ENCODE peak calls at places on chromosomes 5 and 9, in nine cellular contexts. Y is NCI-H526; W is effector memory CD4-positive, alpha-beta T cell; U is H54; V is activated naive CD8-positive, alpha-beta T cell treated with anti-CD3 and anti-CD28 coated beads for 36 hours; N is substantia nigra; Q is stimulated activated CD8-positive, alpha-beta memory T cell treated with anti-CD3 and anti-CD28 coated beads, Interleukin-4, amount 100 ng/mL, for 4 hours; C is NCI-H1092 treated with DMSO at 0.1 percent for 48 hours; M is NCI-H1436. D is an unnamed sample.

GRCh38 chr9:16100596-16101091 is 547.8 kb downstream of the CCDC171 start:
- DNase-seq in Q (no peak), U (no peak), M (no peak), W (no peak), C (no peak), Y (no peak), N (peak; percentile 24), V (no peak), D (no peak)

GRCh38 chr5:83927140-83927733 is 206.6 kb upstream of the HAPLN1 start:
- DNase-seq in C (peak; percentile 0), U (peak; percentile 18), Q (no peak), N (peak; percentile 49), W (no peak), Y (peak; percentile 1), V (peak; percentile 14), M (peak; percentile 5), D (peak; percentile 1)

GRCh38 chr5:176180339-176180738 is 57.9 kb upstream of the SIMC1 start:
- DNase-seq in W (no peak), C (no peak), N (no peak), M (no peak), V (no peak), Y (no peak), Q (no peak), U (no peak), D (no peak)

GRCh38 chr9:6917162-6917561 is 159.4 kb downstream of the KDM4C start:
- DNase-seq in M (no peak), U (no peak), V (no peak), W (no peak), C (no peak), Q (no peak), Y (no peak), N (no peak), D (no peak)

GRCh38 chr9:87080512-87081225 is 133.4 kb upstream of the GAS1 start:
- DNase-seq in V (no peak), M (no peak), N (no peak), Q (no peak), Y (no peak), U (no peak), C (no peak), W (no peak), D (no peak)

GRCh38 chr9:4366649-4367330 is 66.9 kb upstream of the GLIS3 start:
- DNase-seq in C (peak; percentile 25), Q (no peak), V (peak; percentile 21), U (peak; percentile 33), N (peak; percentile 90), M (no peak), W (peak; percentile 0), Y (no peak), D (peak; percentile 61)

GRCh38 chr5:134554319-134555222 is 29.1 kb downstream of the JADE2 start:
- DNase-seq in U (no peak), V (peak; percentile 66), W (peak; percentile 53), N (peak; percentile 24), Q (peak; percentile 35), M (no peak), Y (no peak), C (no peak), D (no peak)

GRCh38 chr9:28970241-28970654 is 1397.0 kb upstream of the C9orf72 start:
- DNase-seq in W (no peak), M (no peak), Q (no peak), V (no peak), N (no peak), Y (no peak), C (no peak), U (no peak), D (no peak)

GRCh38 chr5:149268928-149269557 is 2.6 kb upstream of the AFAP1L1 start:
- DNase-seq in V (no peak), W (no peak), N (no peak), Y (peak; percentile 8), Q (no peak), C (peak; percentile 8), M (peak; percentile 42), U (peak; percentile 59), D (no peak)

GRCh38 chr5:2758632-2759031 is 7.2 kb upstream of the IRX2 start:
- DNase-seq in Y (no peak), N (no peak), C (no peak), U (no peak), W (no peak), V (no peak), M (no peak), Q (no peak), D (no peak)

GRCh38 chr9:100595391-100596199 is 17.7 kb downstream of the CAVIN4 start:
- DNase-seq in U (peak; percentile 32), Y (peak; percentile 13), Q (no peak), V (no peak), W (no peak), M (peak; percentile 55), C (peak; percentile 50), N (peak; percentile 22), D (peak; percentile 25)

GRCh38 chr9:1274334-1274733 is 224.2 kb downstream of the DMRT2 start:
- DNase-seq in Y (no peak), N (no peak), C (no peak), V (no peak), M (no peak), U (no peak), Q (no peak), W (no peak), D (no peak)

GRCh38 chr9:133100518-133101355 is 20.3 kb downstream of the RALGDS start:
- DNase-seq in W (no peak), Q (no peak), M (no peak), U (no peak), C (no peak), N (no peak), Y (no peak), V (no peak), D (no peak)

GRCh38 chr9:88773119-88773518 is 218.1 kb upstream of the S1PR3 start:
- DNase-seq in N (no peak), C (no peak), V (no peak), M (no peak), Y (no peak), W (no peak), U (no peak), Q (no peak), D (no peak)

GRCh38 chr5:57478826-57479225 is 3.8 kb downstream of the ACTBL2 start:
- DNase-seq in M (no peak), W (no peak), C (no peak), Y (no peak), N (no peak), V (no peak), U (no peak), Q (no peak), D (no peak)

GRCh38 chr9:115615821-115616665 is 498.1 kb upstream of the TNC start:
- DNase-seq in Y (no peak), Q (no peak), V (no peak), C (no peak), N (no peak), U (peak; percentile 78), M (no peak), W (no peak), D (no peak)

GRCh38 chr5:162248107-162248713 is 180.6 kb downstream of the GABRG2 start:
- DNase-seq in Y (no peak), U (peak; percentile 6), N (no peak), W (no peak), Q (no peak), V (no peak), C (no peak), M (no peak), D (no peak)

GRCh38 chr5:119255571-119256356 is 100.1 kb upstream of the TNFAIP8 start:
- DNase-seq in W (no peak), N (no peak), Y (peak; percentile 48), C (no peak), V (no peak), Q (no peak), M (peak; percentile 1), U (no peak), D (no peak)

GRCh38 chr5:134141346-134142050 is 27.0 kb downstream of the TCF7 start:
- DNase-seq in Y (no peak), Q (no peak), C (no peak), W (no peak), N (no peak), V (peak; percentile 27), M (no peak), U (no peak), D (no peak)

GRCh38 chr5:73482383-73483193 is 15.7 kb upstream of the BTF3 start:
- DNase-seq in C (peak; percentile 69), M (peak; percentile 4), V (no peak), W (no peak), N (no peak), Q (no peak), U (no peak), Y (no peak), D (no peak)

GRCh38 chr5:126395627-126396026 is 27.6 kb upstream of the GRAMD2B start:
- DNase-seq in N (no peak), Q (no peak), V (no peak), C (no peak), Y (no peak), M (no peak), U (no peak), W (no peak), D (no peak)

GRCh38 chr9:136542246-136543041 is 3.4 kb downstream of the NOTCH1 start:
- DNase-seq in W (no peak), Y (no peak), Q (no peak), V (no peak), M (no peak), N (peak; percentile 72), C (no peak), U (no peak), D (no peak)

GRCh38 chr9:5509573-5509972 is 758 bp upstream of the PDCD1LG2 start:
- DNase-seq in Q (no peak), C (no peak), U (no peak), N (no peak), Y (no peak), M (no peak), W (no peak), V (no peak), D (no peak)

GRCh38 chr5:90548069-90548593 is 10.5 kb upstream of the ADGRV1 start:
- DNase-seq in U (no peak), C (peak; percentile 77), M (peak; percentile 71), Y (peak; percentile 18), W (no peak), N (no peak), V (no peak), Q (no peak), D (peak; percentile 53)

GRCh38 chr9:110619831-110620230 is 40.3 kb upstream of the SVEP1 start:
- DNase-seq in N (no peak), U (no peak), M (no peak), W (no peak), C (no peak), Q (no peak), Y (no peak), V (no peak), D (no peak)

GRCh38 chr9:78874056-78874455 is 577.1 kb downstream of the PSAT1 start:
- DNase-seq in U (no peak), W (no peak), C (no peak), V (no peak), Q (no peak), Y (no peak), N (no peak), M (no peak), D (no peak)

GRCh38 chr5:103031607-103032006 is 88.3 kb downstream of the GIN1 start:
- DNase-seq in M (no peak), V (no peak), Q (no peak), U (no peak), W (no peak), Y (no peak), N (no peak), C (no peak), D (no peak)

GRCh38 chr9:2390028-2390427 is 231.6 kb upstream of the VLDLR start:
- DNase-seq in V (no peak), U (no peak), W (no peak), N (no peak), M (no peak), C (no peak), Y (no peak), Q (no peak), D (no peak)

GRCh38 chr5:60978968-60979367 is 34.0 kb downstream of the NDUFAF2 start:
- DNase-seq in W (no peak), U (no peak), Y (no peak), N (no peak), Q (no peak), M (no peak), V (no peak), C (no peak), D (no peak)

GRCh38 chr5:137344723-137345322 is 154.3 kb downstream of the SPOCK1 start:
- DNase-seq in Y (peak; percentile 83), N (no peak), V (peak; percentile 9), Q (no peak), M (peak; percentile 62), C (peak; percentile 51), U (peak; percentile 35), W (no peak), D (peak; percentile 20)

GRCh38 chr5:74326571-74327338 is 313.8 kb downstream of the ENC1 start:
- DNase-seq in N (no peak), U (peak; percentile 49), M (no peak), Q (peak; percentile 35), W (peak; percentile 1), V (peak; percentile 73), C (no peak), Y (no peak), D (no peak)